ENCODE peak calls at places on chromosome 7, in seven cellular contexts. One of them, this sample, is unnamed.

GRCh38 chr7:155792999-155793560 is 19.2 kb downstream of the SHH start:
- DNase-seq in chondrocyte: no peak
- DNase-seq in GDM1: no peak
- DNase-seq in effector CD4-positive, alpha-beta T cell: no peak
- DNase-seq in fibroblast of mammary gland: no peak
- DNase-seq in NCI-H460: no peak
- DNase-seq in GM20000: no peak
- DNase-seq in this sample: no peak

GRCh38 chr7:140691368-140692045 is 5.0 kb upstream of the NDUFB2 start:
- DNase-seq in NCI-H460: no peak
- DNase-seq in fibroblast of mammary gland: no peak
- DNase-seq in effector CD4-positive, alpha-beta T cell: no peak
- DNase-seq in GM20000: no peak
- DNase-seq in chondrocyte: no peak
- DNase-seq in GDM1: no peak
- DNase-seq in this sample: no peak

GRCh38 chr7:81676105-81676811 is 93.6 kb downstream of the HGF start:
- DNase-seq in GDM1: no peak
- DNase-seq in NCI-H460: no peak
- DNase-seq in chondrocyte: no peak
- DNase-seq in fibroblast of mammary gland: peak; percentile 49
- DNase-seq in effector CD4-positive, alpha-beta T cell: no peak
- DNase-seq in GM20000: no peak
- DNase-seq in this sample: no peak

GRCh38 chr7:147651601-147652000 is 939.0 kb upstream of the C7orf33 start:
- DNase-seq in GM20000: no peak
- DNase-seq in NCI-H460: no peak
- DNase-seq in fibroblast of mammary gland: no peak
- DNase-seq in chondrocyte: no peak
- DNase-seq in GDM1: no peak
- DNase-seq in effector CD4-positive, alpha-beta T cell: no peak
- DNase-seq in this sample: no peak

GRCh38 chr7:155995183-155995612 is 182.9 kb upstream of the SHH start:
- DNase-seq in GDM1: peak; percentile 24
- DNase-seq in fibroblast of mammary gland: no peak
- DNase-seq in chondrocyte: no peak
- DNase-seq in GM20000: no peak
- DNase-seq in effector CD4-positive, alpha-beta T cell: no peak
- DNase-seq in NCI-H460: no peak
- DNase-seq in this sample: no peak

GRCh38 chr7:98613601-98614425 is 3.3 kb upstream of the NPTX2 start:
- DNase-seq in NCI-H460: peak; percentile 26
- DNase-seq in GDM1: peak; percentile 18
- DNase-seq in effector CD4-positive, alpha-beta T cell: no peak
- DNase-seq in GM20000: no peak
- DNase-seq in fibroblast of mammary gland: peak; percentile 20
- DNase-seq in chondrocyte: no peak
- DNase-seq in this sample: no peak

GRCh38 chr7:151665363-151665762 is 145.7 kb upstream of the RHEB start:
- DNase-seq in fibroblast of mammary gland: peak; percentile 88
- DNase-seq in effector CD4-positive, alpha-beta T cell: no peak
- DNase-seq in GDM1: no peak
- DNase-seq in NCI-H460: no peak
- DNase-seq in GM20000: no peak
- DNase-seq in chondrocyte: no peak
- DNase-seq in this sample: no peak

GRCh38 chr7:130144632-130145171 is 60.5 kb downstream of the TMEM209 start:
- DNase-seq in chondrocyte: no peak
- DNase-seq in effector CD4-positive, alpha-beta T cell: no peak
- DNase-seq in GDM1: no peak
- DNase-seq in fibroblast of mammary gland: peak; percentile 48
- DNase-seq in NCI-H460: no peak
- DNase-seq in GM20000: no peak
- DNase-seq in this sample: no peak

GRCh38 chr7:128167316-128167691 is 73.8 kb upstream of the LEP start:
- DNase-seq in GDM1: no peak
- DNase-seq in NCI-H460: peak; percentile 22
- DNase-seq in fibroblast of mammary gland: peak; percentile 68
- DNase-seq in chondrocyte: no peak
- DNase-seq in GM20000: peak; percentile 69
- DNase-seq in effector CD4-positive, alpha-beta T cell: no peak
- DNase-seq in this sample: no peak

GRCh38 chr7:4220011-4220410 is 462.1 kb upstream of the FOXK1 start:
- DNase-seq in GDM1: no peak
- DNase-seq in chondrocyte: no peak
- DNase-seq in NCI-H460: no peak
- DNase-seq in effector CD4-positive, alpha-beta T cell: no peak
- DNase-seq in GM20000: no peak
- DNase-seq in fibroblast of mammary gland: no peak
- DNase-seq in this sample: no peak

GRCh38 chr7:22387583-22387982 is 30.6 kb upstream of the RAPGEF5 start:
- DNase-seq in GDM1: no peak
- DNase-seq in chondrocyte: no peak
- DNase-seq in effector CD4-positive, alpha-beta T cell: no peak
- DNase-seq in fibroblast of mammary gland: peak; percentile 69
- DNase-seq in NCI-H460: no peak
- DNase-seq in GM20000: no peak
- DNase-seq in this sample: no peak

GRCh38 chr7:28477041-28477442 is 64.7 kb downstream of the CREB5 start:
- DNase-seq in effector CD4-positive, alpha-beta T cell: no peak
- DNase-seq in chondrocyte: no peak
- DNase-seq in GDM1: no peak
- DNase-seq in GM20000: no peak
- DNase-seq in fibroblast of mammary gland: no peak
- DNase-seq in NCI-H460: no peak
- DNase-seq in this sample: no peak

GRCh38 chr7:47671358-47671757 is 89.4 kb upstream of the TNS3 start:
- DNase-seq in NCI-H460: no peak
- DNase-seq in chondrocyte: peak; percentile 43
- DNase-seq in fibroblast of mammary gland: no peak
- DNase-seq in GDM1: no peak
- DNase-seq in effector CD4-positive, alpha-beta T cell: no peak
- DNase-seq in GM20000: no peak
- DNase-seq in this sample: no peak

GRCh38 chr7:137986252-137987010 is 15.5 kb downstream of the CREB3L2 start:
- DNase-seq in GM20000: peak; percentile 20
- DNase-seq in fibroblast of mammary gland: peak; percentile 96
- DNase-seq in chondrocyte: no peak
- DNase-seq in GDM1: no peak
- DNase-seq in effector CD4-positive, alpha-beta T cell: no peak
- DNase-seq in NCI-H460: no peak
- DNase-seq in this sample: no peak

GRCh38 chr7:45402480-45403218 is 171.5 kb upstream of the ADCY1 start:
- DNase-seq in NCI-H460: peak; percentile 14
- DNase-seq in GDM1: no peak
- DNase-seq in chondrocyte: no peak
- DNase-seq in fibroblast of mammary gland: peak; percentile 93
- DNase-seq in GM20000: no peak
- DNase-seq in effector CD4-positive, alpha-beta T cell: no peak
- DNase-seq in this sample: no peak

GRCh38 chr7:100022621-100023020 is 7.2 kb downstream of the ZKSCAN1 start:
- DNase-seq in chondrocyte: no peak
- DNase-seq in fibroblast of mammary gland: no peak
- DNase-seq in GM20000: no peak
- DNase-seq in NCI-H460: no peak
- DNase-seq in effector CD4-positive, alpha-beta T cell: no peak
- DNase-seq in GDM1: no peak
- DNase-seq in this sample: peak; percentile 83

GRCh38 chr7:74453321-74454011 is at the start of gene GTF2IRD1:
- DNase-seq in fibroblast of mammary gland: peak; percentile 70
- DNase-seq in effector CD4-positive, alpha-beta T cell: peak; percentile 41
- DNase-seq in chondrocyte: no peak
- DNase-seq in GDM1: peak; percentile 37
- DNase-seq in NCI-H460: peak; percentile 66
- DNase-seq in GM20000: peak; percentile 85
- DNase-seq in this sample: no peak

GRCh38 chr7:50614721-50615518 is 49.7 kb upstream of the DDC start:
- DNase-seq in NCI-H460: no peak
- DNase-seq in GM20000: no peak
- DNase-seq in fibroblast of mammary gland: peak; percentile 16
- DNase-seq in GDM1: no peak
- DNase-seq in chondrocyte: no peak
- DNase-seq in effector CD4-positive, alpha-beta T cell: no peak
- DNase-seq in this sample: no peak

GRCh38 chr7:1121476-1121875 is 33.6 kb downstream of the GPER1 start:
- DNase-seq in effector CD4-positive, alpha-beta T cell: no peak
- DNase-seq in NCI-H460: no peak
- DNase-seq in GM20000: no peak
- DNase-seq in chondrocyte: peak; percentile 46
- DNase-seq in GDM1: no peak
- DNase-seq in fibroblast of mammary gland: no peak
- DNase-seq in this sample: no peak

GRCh38 chr7:55350281-55350680 is 14.9 kb upstream of the LANCL2 start:
- DNase-seq in GM20000: no peak
- DNase-seq in NCI-H460: no peak
- DNase-seq in GDM1: no peak
- DNase-seq in chondrocyte: no peak
- DNase-seq in fibroblast of mammary gland: no peak
- DNase-seq in effector CD4-positive, alpha-beta T cell: no peak
- DNase-seq in this sample: no peak

GRCh38 chr7:19177269-19177668 is 32.0 kb upstream of the FERD3L start:
- DNase-seq in effector CD4-positive, alpha-beta T cell: no peak
- DNase-seq in fibroblast of mammary gland: no peak
- DNase-seq in NCI-H460: peak; percentile 25
- DNase-seq in chondrocyte: no peak
- DNase-seq in GM20000: no peak
- DNase-seq in GDM1: no peak
- DNase-seq in this sample: no peak

GRCh38 chr7:4682621-4683042 is 537 bp downstream of the FOXK1 start:
- DNase-seq in GDM1: no peak
- DNase-seq in chondrocyte: peak; percentile 92
- DNase-seq in GM20000: peak; percentile 58
- DNase-seq in effector CD4-positive, alpha-beta T cell: peak; percentile 32
- DNase-seq in NCI-H460: no peak
- DNase-seq in fibroblast of mammary gland: no peak
- DNase-seq in this sample: no peak

GRCh38 chr7:80134105-80134535 is 511 bp upstream of the GNAI1 start:
- DNase-seq in fibroblast of mammary gland: no peak
- DNase-seq in chondrocyte: no peak
- DNase-seq in effector CD4-positive, alpha-beta T cell: no peak
- DNase-seq in GDM1: no peak
- DNase-seq in NCI-H460: no peak
- DNase-seq in GM20000: no peak
- DNase-seq in this sample: no peak

GRCh38 chr7:79666472-79666871 is 213.0 kb upstream of the MAGI2 start:
- DNase-seq in GM20000: no peak
- DNase-seq in GDM1: no peak
- DNase-seq in fibroblast of mammary gland: no peak
- DNase-seq in effector CD4-positive, alpha-beta T cell: no peak
- DNase-seq in NCI-H460: no peak
- DNase-seq in chondrocyte: no peak
- DNase-seq in this sample: no peak

GRCh38 chr7:101140339-101140699 is 13.4 kb downstream of the SERPINE1 start:
- DNase-seq in GM20000: no peak
- DNase-seq in fibroblast of mammary gland: peak; percentile 67
- DNase-seq in effector CD4-positive, alpha-beta T cell: no peak
- DNase-seq in NCI-H460: no peak
- DNase-seq in GDM1: no peak
- DNase-seq in chondrocyte: no peak
- DNase-seq in this sample: no peak

GRCh38 chr7:69187824-69188335 is 410.4 kb upstream of the AUTS2 start:
- DNase-seq in effector CD4-positive, alpha-beta T cell: no peak
- DNase-seq in GM20000: no peak
- DNase-seq in NCI-H460: no peak
- DNase-seq in fibroblast of mammary gland: no peak
- DNase-seq in chondrocyte: no peak
- DNase-seq in GDM1: no peak
- DNase-seq in this sample: no peak

GRCh38 chr7:132406039-132406438 is 170.2 kb downstream of the PLXNA4 start:
- DNase-seq in chondrocyte: no peak
- DNase-seq in fibroblast of mammary gland: peak; percentile 24
- DNase-seq in NCI-H460: no peak
- DNase-seq in effector CD4-positive, alpha-beta T cell: no peak
- DNase-seq in GM20000: no peak
- DNase-seq in GDM1: no peak
- DNase-seq in this sample: no peak

GRCh38 chr7:121447191-121447920 is 51.2 kb upstream of the FAM3C start:
- DNase-seq in chondrocyte: no peak
- DNase-seq in GDM1: no peak
- DNase-seq in GM20000: no peak
- DNase-seq in effector CD4-positive, alpha-beta T cell: no peak
- DNase-seq in NCI-H460: no peak
- DNase-seq in fibroblast of mammary gland: peak; percentile 18
- DNase-seq in this sample: no peak

GRCh38 chr7:116433246-116433645 is 66.3 kb upstream of the CAV2 start:
- DNase-seq in effector CD4-positive, alpha-beta T cell: no peak
- DNase-seq in GDM1: no peak
- DNase-seq in GM20000: no peak
- DNase-seq in fibroblast of mammary gland: peak; percentile 46
- DNase-seq in chondrocyte: no peak
- DNase-seq in NCI-H460: no peak
- DNase-seq in this sample: no peak

GRCh38 chr7:158264881-158265742 is 322.5 kb downstream of the PTPRN2 start:
- DNase-seq in fibroblast of mammary gland: no peak
- DNase-seq in effector CD4-positive, alpha-beta T cell: no peak
- DNase-seq in GDM1: no peak
- DNase-seq in GM20000: no peak
- DNase-seq in chondrocyte: peak; percentile 93
- DNase-seq in NCI-H460: no peak
- DNase-seq in this sample: no peak

GRCh38 chr7:1432411-1433082 is 26.7 kb downstream of the MICALL2 start:
- DNase-seq in GDM1: peak; percentile 29
- DNase-seq in effector CD4-positive, alpha-beta T cell: peak; percentile 77
- DNase-seq in NCI-H460: peak; percentile 61
- DNase-seq in chondrocyte: no peak
- DNase-seq in fibroblast of mammary gland: peak; percentile 47
- DNase-seq in GM20000: peak; percentile 88
- DNase-seq in this sample: no peak

GRCh38 chr7:25529320-25529719 is 301.0 kb upstream of the NPVF start:
- DNase-seq in GM20000: no peak
- DNase-seq in GDM1: no peak
- DNase-seq in effector CD4-positive, alpha-beta T cell: no peak
- DNase-seq in chondrocyte: no peak
- DNase-seq in fibroblast of mammary gland: no peak
- DNase-seq in NCI-H460: no peak
- DNase-seq in this sample: no peak

GRCh38 chr7:20218261-20218660 is 1.1 kb upstream of the MACC1 start:
- DNase-seq in effector CD4-positive, alpha-beta T cell: no peak
- DNase-seq in NCI-H460: no peak
- DNase-seq in GDM1: no peak
- DNase-seq in GM20000: no peak
- DNase-seq in chondrocyte: no peak
- DNase-seq in fibroblast of mammary gland: no peak
- DNase-seq in this sample: no peak

GRCh38 chr7:67105382-67105781 is 108.7 kb downstream of the TYW1 start:
- DNase-seq in effector CD4-positive, alpha-beta T cell: no peak
- DNase-seq in GM20000: no peak
- DNase-seq in GDM1: no peak
- DNase-seq in NCI-H460: no peak
- DNase-seq in fibroblast of mammary gland: peak; percentile 15
- DNase-seq in chondrocyte: no peak
- DNase-seq in this sample: no peak

GRCh38 chr7:269721-270120 is 20.2 kb upstream of the FOXL3 start:
- DNase-seq in NCI-H460: no peak
- DNase-seq in GDM1: no peak
- DNase-seq in GM20000: no peak
- DNase-seq in chondrocyte: peak; percentile 59
- DNase-seq in effector CD4-positive, alpha-beta T cell: no peak
- DNase-seq in fibroblast of mammary gland: no peak
- DNase-seq in this sample: no peak

GRCh38 chr7:28558236-28558635 is 145.9 kb downstream of the CREB5 start:
- DNase-seq in effector CD4-positive, alpha-beta T cell: no peak
- DNase-seq in chondrocyte: no peak
- DNase-seq in GDM1: no peak
- DNase-seq in GM20000: no peak
- DNase-seq in fibroblast of mammary gland: no peak
- DNase-seq in NCI-H460: no peak
- DNase-seq in this sample: peak; percentile 19

GRCh38 chr7:23012797-23013714 is 874 bp downstream of the HYCC1 start:
- DNase-seq in chondrocyte: no peak
- DNase-seq in GDM1: no peak
- DNase-seq in GM20000: no peak
- DNase-seq in effector CD4-positive, alpha-beta T cell: peak; percentile 6
- DNase-seq in fibroblast of mammary gland: no peak
- DNase-seq in NCI-H460: no peak
- DNase-seq in this sample: no peak